ENCODE peak calls at places on chromosomes 7 and 10, in seven cellular contexts. E is endothelial cell, G is adrenal gland, K is Calu3, R is GM12865, A is colonic mucosa, I is lower leg skin. N is an unnamed sample.
A peak's percentile ranks its signal among the peaks of the same experiment; 100 is the strongest.

GRCh38 chr7:24907311-24907886 is 72.6 kb downstream of the OSBPL3 start:
- DNase-seq in E (no peak), G (no peak), K (peak; percentile 69), R (peak; percentile 68), A (no peak), I (no peak), N (no peak)

GRCh38 chr10:22856444-22857074 is 71.3 kb upstream of the ARMC3 start:
- DNase-seq in E (no peak), G (no peak), K (no peak), R (peak; percentile 29), A (no peak), I (no peak), N (no peak)

GRCh38 chr7:484365-485101 is 35.1 kb downstream of the PDGFA start:
- DNase-seq in E (no peak), G (no peak), K (no peak), R (no peak), A (no peak), I (no peak), N (no peak)

GRCh38 chr10:24287559-24288195 is 78.7 kb downstream of the KIAA1217 start:
- DNase-seq in E (no peak), G (no peak), K (no peak), R (no peak), A (no peak), I (no peak), N (no peak)

GRCh38 chr10:63466168-63466935 is 575 bp upstream of the JMJD1C start:
- DNase-seq in E (peak; percentile 11), G (peak; percentile 15), K (no peak), R (peak; percentile 57), A (peak; percentile 59), I (no peak), N (peak; percentile 42)

GRCh38 chr7:102304668-102305067 is 18.0 kb downstream of the SH2B2 start:
- DNase-seq in E (peak; percentile 40), G (no peak), K (no peak), R (peak; percentile 3), A (no peak), I (no peak), N (no peak)

GRCh38 chr10:68408898-68409518 is 1.9 kb upstream of the RUFY2 start:
- DNase-seq in E (no peak), G (no peak), K (no peak), R (no peak), A (no peak), I (no peak), N (no peak)

GRCh38 chr7:98341106-98341505 is 59.6 kb downstream of the BRI3 start:
- DNase-seq in E (no peak), G (no peak), K (no peak), R (no peak), A (no peak), I (no peak), N (no peak)

GRCh38 chr10:88889559-88890337 is 9.7 kb downstream of the STAMBPL1 start:
- DNase-seq in E (no peak), G (no peak), K (no peak), R (peak; percentile 73), A (no peak), I (no peak), N (peak; percentile 27)

GRCh38 chr7:156753630-156754029 is 113.1 kb downstream of the RNF32 start:
- DNase-seq in E (no peak), G (no peak), K (no peak), R (no peak), A (no peak), I (no peak), N (no peak)

GRCh38 chr10:18793951-18794350 is 134.7 kb downstream of the ARL5B start:
- DNase-seq in E (no peak), G (no peak), K (no peak), R (no peak), A (no peak), I (no peak), N (no peak)

GRCh38 chr10:71788954-71789353 is 15.6 kb upstream of the VSIR start:
- DNase-seq in E (no peak), G (no peak), K (no peak), R (no peak), A (no peak), I (no peak), N (no peak)

GRCh38 chr7:21722371-21722770 is 179.5 kb downstream of the DNAH11 start:
- DNase-seq in E (no peak), G (no peak), K (no peak), R (no peak), A (no peak), I (no peak), N (no peak)

GRCh38 chr10:71704816-71705215 is 14.8 kb downstream of the C10orf105 start:
- DNase-seq in E (no peak), G (no peak), K (no peak), R (no peak), A (no peak), I (no peak), N (no peak)

GRCh38 chr10:49569031-49569765 is 30.3 kb upstream of the ERCC6 start:
- DNase-seq in E (no peak), G (no peak), K (peak; percentile 25), R (no peak), A (no peak), I (no peak), N (no peak)

GRCh38 chr10:29007748-29008610 is 280.9 kb upstream of the LYZL1 start:
- DNase-seq in E (no peak), G (no peak), K (no peak), R (no peak), A (no peak), I (no peak), N (no peak)

GRCh38 chr7:117550625-117551024 is 70.8 kb downstream of the CFTR start:
- DNase-seq in E (no peak), G (no peak), K (no peak), R (no peak), A (no peak), I (no peak), N (no peak)

GRCh38 chr10:47318706-47319105 is 3.5 kb upstream of the GDF2 start:
- DNase-seq in E (no peak), G (no peak), K (no peak), R (peak; percentile 6), A (no peak), I (peak; percentile 70), N (no peak)

GRCh38 chr10:75672272-75672671 is 240.8 kb downstream of the LRMDA start:
- DNase-seq in E (no peak), G (no peak), K (no peak), R (no peak), A (no peak), I (no peak), N (no peak)
- TF ChIP-seq CTCF in E (no peak), G (no peak), K (no peak), R (no peak), A (no peak), I (no peak), N (no peak)

GRCh38 chr10:6580279-6581029 is 378 bp upstream of the PRKCQ start:
- DNase-seq in E (peak; percentile 87), G (peak; percentile 75), K (peak; percentile 89), R (peak; percentile 68), A (peak; percentile 71), I (peak; percentile 88), N (peak; percentile 89)
- TF ChIP-seq CTCF in E (peak; percentile 88), G (no peak), K (peak; percentile 66), R (peak; percentile 61), A (peak; percentile 21), I (no peak), N (peak; percentile 80)

GRCh38 chr10:585502-585901 is 104.0 kb downstream of the DIP2C start:
- DNase-seq in E (no peak), G (no peak), K (no peak), R (no peak), A (no peak), I (peak; percentile 45), N (no peak)
- TF ChIP-seq CTCF in E (no peak), G (no peak), K (no peak), R (no peak), A (no peak), I (no peak), N (no peak)

GRCh38 chr10:118308664-118309063 is 33.5 kb downstream of the FAM204A start:
- DNase-seq in E (no peak), G (no peak), K (no peak), R (no peak), A (no peak), I (no peak), N (no peak)
- TF ChIP-seq CTCF in E (no peak), G (no peak), K (no peak), R (no peak), A (no peak), I (no peak), N (no peak)

DNA sequence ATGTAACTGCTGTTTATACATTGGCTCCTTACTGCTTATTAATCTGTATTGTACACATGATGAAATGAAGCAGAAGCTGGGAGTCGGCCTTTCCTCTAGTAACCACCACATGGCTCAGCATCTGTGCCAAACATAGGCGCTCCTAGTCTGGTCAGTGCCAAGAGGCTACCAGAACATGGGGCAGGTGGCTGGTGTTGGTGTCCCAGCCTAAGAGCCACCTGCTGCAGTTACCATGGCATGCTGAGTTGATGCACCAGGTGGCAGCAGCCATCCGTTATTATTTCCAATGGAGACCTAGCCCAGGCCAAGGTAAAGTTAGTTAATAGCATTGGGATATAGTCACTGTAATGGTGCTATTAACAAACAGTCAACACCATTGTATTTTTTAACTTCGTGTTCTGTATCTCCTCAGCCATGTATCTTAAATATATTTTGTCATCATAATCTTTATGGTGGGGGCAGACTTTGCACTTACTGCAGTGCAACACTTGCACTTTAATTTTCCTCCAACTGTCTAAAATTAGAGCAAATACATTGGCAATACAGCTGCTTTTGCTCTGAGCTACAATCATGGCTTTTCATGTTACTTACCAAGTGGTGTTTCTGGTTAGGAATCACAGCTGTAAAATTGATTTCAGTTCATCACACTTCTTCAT is 33.1 kb downstream of the HBP1 start:
- DNase-seq in E (peak; percentile 49), G (peak; percentile 35), K (peak; percentile 41), R (peak; percentile 51), A (peak; percentile 56), I (no peak), N (peak; percentile 46)
- TF ChIP-seq CTCF in E (peak; percentile 27), G (peak; percentile 55), K (no peak), R (peak; percentile 51), A (peak; percentile 34), I (no peak), N (peak; percentile 41)

DNA sequence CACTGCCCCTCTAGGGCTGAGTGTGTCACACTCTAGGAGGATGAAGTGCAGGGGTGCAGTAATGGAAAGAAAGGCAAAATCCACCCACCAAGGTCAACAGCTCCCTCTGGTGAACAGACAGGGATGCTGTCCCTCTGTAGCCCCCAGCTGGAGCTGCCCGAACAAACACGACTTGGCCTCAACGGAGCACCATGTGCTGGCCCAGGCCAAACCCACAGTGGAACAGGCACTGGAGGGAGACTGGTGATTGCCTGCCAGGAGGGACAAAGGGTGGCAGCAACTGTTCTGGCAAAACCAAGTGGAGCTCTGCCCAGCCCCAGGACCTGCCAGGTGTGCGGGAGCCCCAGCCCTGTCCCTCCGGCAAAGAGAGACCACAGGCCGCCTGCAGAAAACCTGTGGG is 20.7 kb downstream of the PDIA4 start:
- DNase-seq in E (no peak), G (no peak), K (no peak), R (no peak), A (no peak), I (no peak), N (no peak)
- TF ChIP-seq CTCF in E (no peak), G (no peak), K (peak; percentile 34), R (peak; percentile 6), A (no peak), I (no peak), N (peak; percentile 3)

GRCh38 chr7:121330053-121330833 is 1.4 kb downstream of the WNT16 start:
- DNase-seq in E (peak; percentile 19), G (no peak), K (no peak), R (no peak), A (no peak), I (no peak), N (peak; percentile 44)
- TF ChIP-seq CTCF in E (no peak), G (no peak), K (no peak), R (no peak), A (no peak), I (no peak), N (no peak)

GRCh38 chr10:117163061-117163953 is 25.2 kb upstream of the VAX1 start:
- DNase-seq in E (peak; percentile 74), G (no peak), K (no peak), R (no peak), A (no peak), I (no peak), N (no peak)
- TF ChIP-seq CTCF in E (peak; percentile 44), G (no peak), K (no peak), R (no peak), A (no peak), I (no peak), N (no peak)